ENCODE peak calls at places on chromosomes 3 and 15, in nine cellular contexts. One of them, this sample, is unnamed.

GRCh38 chr3:78317774-78318173 is 1277.9 kb downstream of the ROBO2 start:
- DNase-seq in spleen: no peak
- DNase-seq in transverse colon: no peak
- DNase-seq in vagina: no peak
- DNase-seq in K562: no peak
- DNase-seq in stomach: no peak
- DNase-seq in sigmoid colon: no peak
- DNase-seq in endothelial cell of umbilical vein: no peak
- DNase-seq in breast epithelium: no peak
- DNase-seq in this sample: no peak

GRCh38 chr3:54243262-54243931 is 121.0 kb downstream of the CACNA2D3 start:
- DNase-seq in breast epithelium: no peak
- DNase-seq in sigmoid colon: no peak
- DNase-seq in endothelial cell of umbilical vein: no peak
- DNase-seq in stomach: peak; percentile 42
- DNase-seq in transverse colon: no peak
- DNase-seq in spleen: no peak
- DNase-seq in vagina: no peak
- DNase-seq in K562: no peak
- DNase-seq in this sample: no peak

GRCh38 chr3:195147649-195148121 is 123.3 kb downstream of the XXYLT1 start:
- DNase-seq in stomach: peak; percentile 83
- DNase-seq in endothelial cell of umbilical vein: peak; percentile 91
- DNase-seq in transverse colon: peak; percentile 65
- DNase-seq in vagina: no peak
- DNase-seq in K562: no peak
- DNase-seq in sigmoid colon: peak; percentile 88
- DNase-seq in spleen: peak; percentile 86
- DNase-seq in breast epithelium: no peak
- DNase-seq in this sample: no peak

GRCh38 chr3:89698208-89698830 is 590.9 kb downstream of the EPHA3 start:
- DNase-seq in stomach: no peak
- DNase-seq in vagina: no peak
- DNase-seq in breast epithelium: no peak
- DNase-seq in endothelial cell of umbilical vein: no peak
- DNase-seq in transverse colon: no peak
- DNase-seq in K562: no peak
- DNase-seq in sigmoid colon: no peak
- DNase-seq in spleen: no peak
- DNase-seq in this sample: no peak

GRCh38 chr3:171178714-171179113 is 152.2 kb upstream of the SLC2A2 start:
- DNase-seq in breast epithelium: no peak
- DNase-seq in transverse colon: no peak
- DNase-seq in sigmoid colon: no peak
- DNase-seq in vagina: no peak
- DNase-seq in K562: no peak
- DNase-seq in spleen: no peak
- DNase-seq in endothelial cell of umbilical vein: no peak
- DNase-seq in stomach: no peak
- DNase-seq in this sample: no peak

GRCh38 chr15:81038975-81039607 is 38.4 kb downstream of the TLNRD1 start:
- DNase-seq in vagina: peak; percentile 77
- DNase-seq in sigmoid colon: no peak
- DNase-seq in stomach: peak; percentile 50
- DNase-seq in spleen: no peak
- DNase-seq in breast epithelium: no peak
- DNase-seq in K562: no peak
- DNase-seq in transverse colon: no peak
- DNase-seq in endothelial cell of umbilical vein: peak; percentile 87
- DNase-seq in this sample: peak; percentile 12

GRCh38 chr15:54256190-54256589 is 277.9 kb downstream of the UNC13C start:
- DNase-seq in transverse colon: no peak
- DNase-seq in K562: no peak
- DNase-seq in sigmoid colon: no peak
- DNase-seq in breast epithelium: no peak
- DNase-seq in vagina: no peak
- DNase-seq in endothelial cell of umbilical vein: no peak
- DNase-seq in stomach: no peak
- DNase-seq in spleen: no peak
- DNase-seq in this sample: no peak

GRCh38 chr3:29644261-29644660 is 363.4 kb downstream of the RBMS3 start:
- DNase-seq in stomach: no peak
- DNase-seq in spleen: no peak
- DNase-seq in breast epithelium: no peak
- DNase-seq in vagina: no peak
- DNase-seq in K562: no peak
- DNase-seq in endothelial cell of umbilical vein: no peak
- DNase-seq in transverse colon: no peak
- DNase-seq in sigmoid colon: no peak
- DNase-seq in this sample: no peak

GRCh38 chr15:28896944-28897343 is 11.2 kb downstream of the APBA2 start:
- DNase-seq in K562: no peak
- DNase-seq in transverse colon: no peak
- DNase-seq in sigmoid colon: no peak
- DNase-seq in vagina: no peak
- DNase-seq in spleen: peak; percentile 8
- DNase-seq in breast epithelium: no peak
- DNase-seq in stomach: no peak
- DNase-seq in endothelial cell of umbilical vein: peak; percentile 14
- DNase-seq in this sample: no peak

GRCh38 chr3:3110299-3110630 is at the start of gene IL5RA:
- DNase-seq in sigmoid colon: no peak
- DNase-seq in transverse colon: no peak
- DNase-seq in vagina: no peak
- DNase-seq in stomach: no peak
- DNase-seq in endothelial cell of umbilical vein: no peak
- DNase-seq in K562: no peak
- DNase-seq in spleen: no peak
- DNase-seq in breast epithelium: no peak
- DNase-seq in this sample: no peak

GRCh38 chr15:67201136-67201535 is 53.3 kb downstream of the AAGAB start:
- DNase-seq in endothelial cell of umbilical vein: no peak
- DNase-seq in vagina: no peak
- DNase-seq in sigmoid colon: no peak
- DNase-seq in spleen: no peak
- DNase-seq in stomach: no peak
- DNase-seq in breast epithelium: no peak
- DNase-seq in K562: no peak
- DNase-seq in transverse colon: no peak
- DNase-seq in this sample: no peak
- H3K4me1 ChIP-seq in endothelial cell of umbilical vein: peaks cover 20% of the 10 kb centered on the region
- H3K4me1 ChIP-seq in vagina: peaks cover 19% of the 10 kb centered on the region
- H3K4me1 ChIP-seq in sigmoid colon: no peaks in the 10 kb centered on the region
- H3K4me1 ChIP-seq in spleen: peaks cover 19% of the 10 kb centered on the region
- H3K4me1 ChIP-seq in stomach: peaks cover 13% of the 10 kb centered on the region
- H3K4me1 ChIP-seq in breast epithelium: no peaks in the 10 kb centered on the region
- H3K4me1 ChIP-seq in K562: no peaks in the 10 kb centered on the region
- H3K4me1 ChIP-seq in transverse colon: no peaks in the 10 kb centered on the region
- H3K4me1 ChIP-seq in this sample: no peaks in the 10 kb centered on the region

DNA sequence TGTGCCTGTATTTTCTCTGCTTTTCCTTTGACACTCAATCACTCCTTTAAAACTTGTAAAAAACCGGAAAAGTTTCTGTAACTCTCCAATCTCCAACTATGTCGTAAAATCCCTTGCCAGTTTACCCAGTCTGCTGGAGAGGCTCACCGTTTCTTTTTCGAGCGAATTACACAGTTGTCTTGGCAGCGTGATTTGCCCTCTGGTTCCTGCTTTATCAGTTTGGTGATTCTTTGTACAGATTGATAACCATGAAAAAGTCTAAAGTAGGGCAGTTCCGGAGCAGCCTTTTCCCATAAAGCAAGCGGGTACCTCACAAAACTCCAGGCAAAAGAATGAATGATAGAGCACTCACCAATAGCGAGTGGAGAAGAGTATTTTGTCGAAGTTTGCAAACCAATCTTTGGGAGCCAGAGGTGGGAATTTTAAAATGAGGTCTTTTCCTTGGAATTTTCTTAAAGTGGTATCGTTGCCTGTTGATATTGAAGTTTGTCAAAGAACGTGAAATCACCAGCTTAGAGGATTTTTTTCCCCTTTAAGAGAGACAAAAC is at the start of gene TTC23:
- DNase-seq in breast epithelium: no peak
- DNase-seq in spleen: no peak
- DNase-seq in transverse colon: peak; percentile 21
- DNase-seq in stomach: no peak
- DNase-seq in K562: no peak
- DNase-seq in sigmoid colon: no peak
- DNase-seq in vagina: no peak
- DNase-seq in endothelial cell of umbilical vein: peak; percentile 92
- DNase-seq in this sample: peak; percentile 40
- TF ChIP-seq POLR2A in breast epithelium: no peak
- TF ChIP-seq POLR2A in spleen: no peak
- TF ChIP-seq POLR2A in transverse colon: no peak
- TF ChIP-seq POLR2A in stomach: no peak
- TF ChIP-seq POLR2A in K562: no peak
- TF ChIP-seq POLR2A in sigmoid colon: peak; percentile 18
- TF ChIP-seq POLR2A in vagina: no peak
- TF ChIP-seq POLR2A in endothelial cell of umbilical vein: no peak
- TF ChIP-seq POLR2A in this sample: peak; percentile 46

DNA sequence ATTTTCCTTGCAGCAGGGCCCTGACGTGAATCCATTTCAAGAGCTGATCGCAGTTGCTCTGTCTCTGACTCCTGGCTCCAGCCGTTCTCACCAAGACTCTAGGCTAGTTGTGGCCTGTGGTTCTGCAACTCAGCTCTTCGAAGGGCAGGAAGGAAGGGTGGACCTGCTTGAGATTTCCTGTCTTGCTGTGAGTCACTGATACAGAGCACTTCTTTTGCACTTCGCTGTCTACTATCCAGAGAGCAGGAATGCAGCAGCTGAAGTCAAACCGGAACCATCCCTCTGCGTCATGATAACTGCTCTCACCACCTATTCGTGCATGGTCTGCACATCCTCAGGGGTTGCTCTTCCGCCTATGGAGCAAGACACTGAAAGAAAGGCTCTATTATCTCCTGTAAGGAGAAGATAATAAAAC is 59.7 kb downstream of the RAP2B start:
- DNase-seq in breast epithelium: no peak
- DNase-seq in spleen: peak; percentile 85
- DNase-seq in K562: peak; percentile 32
- DNase-seq in endothelial cell of umbilical vein: peak; percentile 95
- DNase-seq in transverse colon: peak; percentile 49
- DNase-seq in sigmoid colon: peak; percentile 80
- DNase-seq in vagina: no peak
- DNase-seq in stomach: peak; percentile 30
- DNase-seq in this sample: no peak
- TF ChIP-seq POLR2AphosphoS5 in breast epithelium: peak; percentile 34
- TF ChIP-seq POLR2AphosphoS5 in spleen: peak; percentile 94
- TF ChIP-seq POLR2AphosphoS5 in K562: peak; percentile 61
- TF ChIP-seq POLR2AphosphoS5 in endothelial cell of umbilical vein: peak; percentile 99
- TF ChIP-seq POLR2AphosphoS5 in transverse colon: no peak
- TF ChIP-seq POLR2AphosphoS5 in sigmoid colon: peak; percentile 57
- TF ChIP-seq POLR2AphosphoS5 in vagina: peak; percentile 79
- TF ChIP-seq POLR2AphosphoS5 in stomach: peak; percentile 70
- TF ChIP-seq POLR2AphosphoS5 in this sample: peak; percentile 20

DNA sequence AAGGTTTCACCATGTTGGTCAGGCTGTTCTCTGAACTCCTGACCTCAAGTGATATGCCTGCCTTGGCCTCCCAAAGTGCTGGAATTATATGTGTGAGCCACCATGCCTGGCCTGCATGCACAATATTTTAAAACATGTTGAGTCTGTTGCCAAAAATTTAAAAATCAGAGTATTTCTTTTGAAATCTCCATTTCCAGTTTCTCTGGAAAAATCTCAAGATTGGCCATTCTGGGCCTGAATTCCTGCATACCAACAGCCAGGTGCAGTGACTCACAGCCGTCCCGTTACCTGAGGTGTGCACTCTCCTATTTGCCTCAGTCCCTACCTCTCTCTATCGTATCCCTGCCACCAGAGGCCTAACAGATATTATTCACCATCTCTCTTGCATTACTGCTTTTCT is 15.0 kb upstream of the COPG1 start:
- DNase-seq in spleen: no peak
- DNase-seq in endothelial cell of umbilical vein: no peak
- DNase-seq in stomach: no peak
- DNase-seq in breast epithelium: no peak
- DNase-seq in sigmoid colon: no peak
- DNase-seq in transverse colon: no peak
- DNase-seq in vagina: no peak
- DNase-seq in K562: no peak
- DNase-seq in this sample: no peak
- H3K4me1 ChIP-seq in spleen: peaks cover 23% of the 10 kb centered on the region
- H3K4me1 ChIP-seq in endothelial cell of umbilical vein: peaks cover 3% of the 10 kb centered on the region
- H3K4me1 ChIP-seq in stomach: no peaks in the 10 kb centered on the region
- H3K4me1 ChIP-seq in breast epithelium: no peaks in the 10 kb centered on the region
- H3K4me1 ChIP-seq in sigmoid colon: no peaks in the 10 kb centered on the region
- H3K4me1 ChIP-seq in transverse colon: no peaks in the 10 kb centered on the region
- H3K4me1 ChIP-seq in vagina: peaks cover 8% of the 10 kb centered on the region
- H3K4me1 ChIP-seq in K562: peaks cover 17% of the 10 kb centered on the region
- H3K4me1 ChIP-seq in this sample: no peaks in the 10 kb centered on the region

GRCh38 chr3:409011-409410 is 212.4 kb downstream of the CHL1 start:
- DNase-seq in spleen: no peak
- DNase-seq in K562: no peak
- DNase-seq in breast epithelium: no peak
- DNase-seq in sigmoid colon: no peak
- DNase-seq in stomach: no peak
- DNase-seq in transverse colon: no peak
- DNase-seq in vagina: no peak
- DNase-seq in endothelial cell of umbilical vein: no peak
- DNase-seq in this sample: no peak

GRCh38 chr3:399647-400046 is 203.1 kb downstream of the CHL1 start:
- DNase-seq in stomach: no peak
- DNase-seq in breast epithelium: no peak
- DNase-seq in endothelial cell of umbilical vein: no peak
- DNase-seq in transverse colon: no peak
- DNase-seq in vagina: no peak
- DNase-seq in sigmoid colon: no peak
- DNase-seq in K562: no peak
- DNase-seq in spleen: no peak
- DNase-seq in this sample: no peak

DNA sequence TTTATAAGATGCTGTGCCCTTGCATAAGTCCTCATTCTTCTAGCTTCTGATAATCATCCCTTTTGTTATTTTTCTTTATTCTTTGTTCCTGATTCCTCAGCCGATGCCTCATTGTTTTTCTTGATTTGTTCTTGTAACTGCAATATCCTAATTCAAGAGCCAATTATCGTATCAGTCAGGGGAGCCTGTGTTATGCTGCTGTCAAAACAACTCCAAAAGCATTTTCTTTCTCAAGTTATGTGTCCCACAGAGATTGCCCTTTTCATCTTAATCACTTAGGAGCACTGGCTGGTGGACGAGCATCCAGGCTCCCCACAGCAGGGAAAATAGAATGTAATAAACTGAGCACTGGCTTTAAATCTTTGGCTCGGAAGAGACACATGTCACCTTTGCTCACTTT is 207.3 kb downstream of the CHL1 start:
- DNase-seq in stomach: no peak
- DNase-seq in transverse colon: no peak
- DNase-seq in spleen: no peak
- DNase-seq in vagina: no peak
- DNase-seq in breast epithelium: no peak
- DNase-seq in sigmoid colon: no peak
- DNase-seq in K562: no peak
- DNase-seq in endothelial cell of umbilical vein: no peak
- DNase-seq in this sample: no peak
- TF ChIP-seq POLR2A in stomach: no peak
- TF ChIP-seq POLR2A in transverse colon: no peak
- TF ChIP-seq POLR2A in spleen: no peak
- TF ChIP-seq POLR2A in vagina: no peak
- TF ChIP-seq POLR2A in breast epithelium: no peak
- TF ChIP-seq POLR2A in sigmoid colon: no peak
- TF ChIP-seq POLR2A in K562: no peak
- TF ChIP-seq POLR2A in endothelial cell of umbilical vein: no peak
- TF ChIP-seq POLR2A in this sample: no peak

GRCh38 chr15:66293419-66294156 is at the start of gene DIS3L:
- DNase-seq in K562: peak; percentile 89
- DNase-seq in spleen: peak; percentile 93
- DNase-seq in vagina: no peak
- DNase-seq in transverse colon: peak; percentile 75
- DNase-seq in stomach: peak; percentile 72
- DNase-seq in endothelial cell of umbilical vein: peak; percentile 53
- DNase-seq in breast epithelium: no peak
- DNase-seq in sigmoid colon: peak; percentile 75
- DNase-seq in this sample: peak; percentile 36
- TF ChIP-seq POLR2AphosphoS5 in K562: peak; percentile 32
- TF ChIP-seq POLR2AphosphoS5 in spleen: peak; percentile 80
- TF ChIP-seq POLR2AphosphoS5 in vagina: no peak
- TF ChIP-seq POLR2AphosphoS5 in transverse colon: peak; percentile 52
- TF ChIP-seq POLR2AphosphoS5 in stomach: peak; percentile 8
- TF ChIP-seq POLR2AphosphoS5 in endothelial cell of umbilical vein: peak; percentile 83
- TF ChIP-seq POLR2AphosphoS5 in breast epithelium: no peak
- TF ChIP-seq POLR2AphosphoS5 in sigmoid colon: no peak
- TF ChIP-seq POLR2AphosphoS5 in this sample: peak; percentile 6